ENCODE peak calls at places on chromosomes 1 and 21, in five cellular contexts. P is left cardiac atrium; S is GDM1; X is stimulated activated CD4-positive, alpha-beta T cell treated with anti-CD3 and anti-CD28 coated beads, TNF-alpha, amount 100 ng/mL, for 24 hours; G is Peyer's patch. F is an unnamed sample.

GRCh38 chr1:32557812-32558211 is 18.6 kb downstream of the ZBTB8A start:
- DNase-seq in X (no peak), S (no peak), P (no peak), G (no peak), F (no peak)

GRCh38 chr1:7852778-7853177 is at the start of gene UTS2:
- DNase-seq in P (no peak), S (no peak), G (no peak), X (no peak), F (no peak)

GRCh38 chr1:230867119-230867902 is 1.0 kb downstream of the C1orf198 start:
- DNase-seq in S (no peak), G (no peak), X (no peak), P (no peak), F (no peak)

GRCh38 chr1:229231754-229232119 is 39.2 kb upstream of the RAB4A start:
- DNase-seq in P (no peak), X (no peak), S (no peak), G (no peak), F (no peak)

GRCh38 chr1:200443860-200444259 is 34.0 kb upstream of the ZNF281 start:
- DNase-seq in G (no peak), X (no peak), S (no peak), P (no peak), F (no peak)

GRCh38 chr1:45345014-45345413 is 4.8 kb upstream of the MUTYH start:
- DNase-seq in S (no peak), X (no peak), P (no peak), G (no peak), F (no peak)

GRCh38 chr1:178653091-178653490 is 72.0 kb upstream of the RALGPS2 start:
- DNase-seq in S (no peak), P (no peak), X (no peak), G (peak; percentile 70), F (no peak)

GRCh38 chr21:42496839-42497202 is 797 bp upstream of the RSPH1 start:
- DNase-seq in S (no peak), X (no peak), G (no peak), P (peak; percentile 29), F (no peak)

GRCh38 chr1:41626616-41627375 is 142.3 kb upstream of the EDN2 start:
- DNase-seq in X (peak; percentile 31), S (no peak), G (no peak), P (no peak), F (no peak)

GRCh38 chr21:38806942-38807284 is 1.2 kb downstream of the ETS2 start:
- DNase-seq in P (no peak), X (no peak), G (no peak), S (no peak), F (no peak)